ENCODE peak calls at places on chromosomes 13 and 19, in seven cellular contexts. V, X, Z, D, N, A and T are unnamed samples.

GRCh38 chr13:107258599-107259187 is 690.8 kb upstream of the ARGLU1 start:
- DNase-seq in N (no peak), A (no peak), Z (no peak), V (no peak), X (no peak), D (no peak), T (no peak)

GRCh38 chr13:74593688-74594087 is 459.5 kb upstream of the KLF12 start:
- DNase-seq in X (no peak), A (no peak), V (no peak), D (no peak), N (no peak), Z (no peak), T (no peak)

GRCh38 chr19:29415507-29415906 is 110.3 kb upstream of the VSTM2B start:
- DNase-seq in V (no peak), N (no peak), X (no peak), Z (no peak), A (no peak), D (peak; percentile 75), T (no peak)

GRCh38 chr13:93505104-93505952 is 278.7 kb downstream of the GPC6 start:
- DNase-seq in Z (no peak), A (no peak), N (peak; percentile 36), D (no peak), V (no peak), X (no peak), T (no peak)

GRCh38 chr13:109787135-109787954 is 962 bp upstream of the IRS2 start:
- DNase-seq in X (peak; percentile 78), D (peak; percentile 62), Z (no peak), A (peak; percentile 19), N (peak; percentile 77), V (peak; percentile 40), T (no peak)

GRCh38 chr19:55447421-55448174 is 4.5 kb upstream of the SHISA7 start:
- DNase-seq in Z (no peak), D (no peak), A (no peak), X (no peak), N (no peak), V (no peak), T (no peak)

GRCh38 chr13:101626925-101627555 is 174.6 kb downstream of the ITGBL1 start:
- DNase-seq in Z (no peak), A (no peak), X (no peak), D (no peak), N (no peak), V (no peak), T (no peak)

GRCh38 chr19:50432658-50433057 is at the start of gene MYBPC2:
- DNase-seq in N (peak; percentile 17), X (no peak), Z (no peak), A (peak; percentile 68), D (no peak), V (no peak), T (no peak)

GRCh38 chr13:99320693-99321481 is 13.7 kb upstream of the GPR183 start:
- DNase-seq in V (no peak), A (no peak), Z (no peak), X (no peak), D (no peak), N (no peak), T (no peak)

GRCh38 chr13:114100446-114101320 is 31.7 kb downstream of the RASA3 start:
- DNase-seq in X (peak; percentile 67), N (peak; percentile 59), V (no peak), Z (no peak), D (no peak), A (peak; percentile 27), T (no peak)

GRCh38 chr19:20664917-20665781 is 3.8 kb upstream of the ZNF626 start:
- DNase-seq in A (peak; percentile 56), V (peak; percentile 29), X (no peak), D (peak; percentile 68), Z (no peak), N (peak; percentile 29), T (no peak)

GRCh38 chr13:20873348-20873747 is 29.2 kb downstream of the XPO4 start:
- DNase-seq in A (no peak), D (no peak), X (no peak), N (no peak), Z (no peak), V (no peak), T (no peak)

GRCh38 chr13:114226699-114227323 is 7.9 kb upstream of the CDC16 start:
- DNase-seq in V (peak; percentile 82), D (peak; percentile 94), A (peak; percentile 82), Z (peak; percentile 95), N (peak; percentile 89), X (peak; percentile 93), T (peak; percentile 68)

GRCh38 chr19:52941941-52942370 is 18.7 kb upstream of the ZNF888 start:
- DNase-seq in X (peak; percentile 75), N (peak; percentile 22), A (no peak), V (peak; percentile 27), Z (peak; percentile 18), D (peak; percentile 46), T (no peak)

GRCh38 chr13:35468195-35468594 is 8.3 kb downstream of the MAB21L1 start:
- DNase-seq in X (no peak), Z (no peak), N (no peak), D (no peak), V (no peak), A (no peak), T (no peak)

GRCh38 chr13:31749929-31750328 is 10.6 kb downstream of the RXFP2 start:
- DNase-seq in Z (no peak), N (no peak), V (no peak), A (no peak), X (no peak), D (no peak), T (no peak)

GRCh38 chr13:31756346-31756745 is 17.0 kb downstream of the RXFP2 start:
- DNase-seq in V (no peak), Z (no peak), D (no peak), A (no peak), X (no peak), N (no peak), T (no peak)

GRCh38 chr13:31755803-31756212 is 16.5 kb downstream of the RXFP2 start:
- DNase-seq in N (no peak), D (no peak), V (no peak), Z (no peak), X (no peak), A (no peak), T (no peak)

DNA sequence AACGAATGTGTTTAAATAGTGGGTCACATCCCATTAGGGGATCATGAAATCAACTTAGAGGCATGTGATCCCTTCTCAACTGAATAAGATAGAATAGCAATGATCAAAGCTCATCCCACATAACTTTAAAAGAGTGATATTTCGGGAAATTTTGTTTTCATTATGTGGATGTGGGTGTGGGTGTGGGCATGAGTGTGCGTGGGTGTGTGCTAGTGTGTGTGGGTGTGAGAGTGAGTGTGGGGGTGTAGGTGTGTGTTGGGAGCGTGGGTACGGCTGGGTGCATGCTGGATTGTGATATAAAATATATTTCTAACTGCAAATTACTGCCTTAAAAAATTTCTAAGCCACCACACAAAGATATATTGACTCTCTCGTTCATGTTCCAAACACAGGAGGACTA is 15.9 kb downstream of the RXFP2 start:
- DNase-seq in D (no peak), V (no peak), A (no peak), N (no peak), X (no peak), Z (no peak), T (no peak)
- H3K27ac ChIP-seq in D (no peak overlapping the region), V (no peak overlapping the region), A (no peak overlapping the region), N (no peak overlapping the region), X (no peak overlapping the region), Z (no peak overlapping the region), T (no peak overlapping the region)

GRCh38 chr19:18649371-18650047 is 12.7 kb downstream of the KLHL26 start:
- DNase-seq in V (peak; percentile 86), A (peak; percentile 81), Z (peak; percentile 69), D (peak; percentile 62), N (peak; percentile 53), X (peak; percentile 90), T (no peak)

GRCh38 chr19:18651300-18651699 is 14.5 kb downstream of the KLHL26 start:
- DNase-seq in X (no peak), Z (no peak), N (no peak), V (no peak), A (no peak), D (no peak), T (no peak)

GRCh38 chr19:18651738-18652137 is 14.9 kb downstream of the KLHL26 start:
- DNase-seq in A (no peak), V (no peak), N (no peak), Z (no peak), X (no peak), D (no peak), T (no peak)

GRCh38 chr19:18650048-18650435 is 13.2 kb downstream of the KLHL26 start:
- DNase-seq in V (peak; percentile 58), D (no peak), A (peak; percentile 68), X (peak; percentile 88), Z (peak; percentile 54), N (no peak), T (no peak)

DNA sequence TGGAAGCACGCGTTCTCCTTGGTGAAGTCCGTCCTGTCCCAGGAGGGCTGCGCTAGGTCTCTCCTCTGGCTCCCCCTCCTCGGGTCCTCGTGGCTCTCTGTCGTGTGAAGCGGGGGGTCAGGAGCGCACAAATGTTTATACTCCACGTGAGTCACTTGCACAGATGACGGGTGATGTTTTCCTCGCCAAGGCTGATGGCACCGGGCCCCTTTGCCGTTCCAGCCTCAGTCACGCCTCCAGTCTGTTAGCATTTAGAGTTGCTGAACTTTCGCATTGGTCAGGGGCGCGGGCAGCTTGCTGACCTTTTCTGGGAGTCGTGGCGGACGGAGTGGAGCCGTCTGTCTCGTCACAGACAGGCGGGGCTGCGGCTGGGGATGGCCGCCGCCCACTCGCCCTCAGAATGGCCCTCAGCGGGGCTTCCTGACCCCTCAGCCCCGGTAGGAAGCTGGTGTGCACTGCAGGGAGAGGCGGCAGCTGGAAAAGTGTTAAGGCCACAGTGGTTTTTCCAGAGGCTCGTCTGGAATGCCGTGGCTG is 13.7 kb downstream of the KLHL26 start:
- DNase-seq in Z (peak; percentile 81), A (peak; percentile 88), N (no peak), D (no peak), V (peak; percentile 82), X (peak; percentile 94), T (no peak)
- H3K4me1 ChIP-seq in Z (peaks cover 59% of the 10 kb centered on the region), A (peaks cover 45% of the 10 kb centered on the region), N (peaks cover 27% of the 10 kb centered on the region), D (no peaks in the 10 kb centered on the region), V (peaks cover 50% of the 10 kb centered on the region), X (peaks cover 47% of the 10 kb centered on the region), T (no peaks in the 10 kb centered on the region)

GRCh38 chr19:4378886-4379285 is 21.5 kb downstream of the SH3GL1 start:
- DNase-seq in V (no peak), Z (no peak), N (no peak), X (no peak), D (no peak), A (peak; percentile 59), T (no peak)
- H3K27ac ChIP-seq in V (peak overlapping the region; percentile 88), Z (peak overlapping the region; percentile 75), N (no peak overlapping the region), X (no peak overlapping the region), D (no peak overlapping the region), A (peak overlapping the region; percentile 75), T (peak overlapping the region; percentile 78)

GRCh38 chr13:40179421-40179820 is 487.0 kb downstream of the FOXO1 start:
- DNase-seq in Z (no peak), A (no peak), V (no peak), X (no peak), D (no peak), N (no peak), T (no peak)

GRCh38 chr13:40181203-40181845 is 485.1 kb downstream of the FOXO1 start:
- DNase-seq in A (no peak), X (no peak), D (no peak), N (peak; percentile 9), V (no peak), Z (no peak), T (no peak)

GRCh38 chr13:40178130-40178529 is 488.3 kb downstream of the FOXO1 start:
- DNase-seq in D (no peak), V (no peak), X (no peak), N (no peak), Z (no peak), A (no peak), T (no peak)

GRCh38 chr13:40180776-40181175 is 485.7 kb downstream of the FOXO1 start:
- DNase-seq in A (no peak), Z (no peak), V (no peak), X (no peak), D (no peak), N (no peak), T (no peak)

GRCh38 chr13:40179882-40180281 is 486.6 kb downstream of the FOXO1 start:
- DNase-seq in N (no peak), D (no peak), A (no peak), V (no peak), Z (no peak), X (no peak), T (no peak)
- H3K4me1 ChIP-seq in N (peaks cover 5% of the 10 kb centered on the region), D (no peaks in the 10 kb centered on the region), A (no peaks in the 10 kb centered on the region), V (peaks cover 11% of the 10 kb centered on the region), Z (no peaks in the 10 kb centered on the region), X (no peaks in the 10 kb centered on the region), T (peaks cover 5% of the 10 kb centered on the region)